ENCODE peak calls at places on chromosome 12, in eight cellular contexts. M, L, U, T, J, X, B and Q are unnamed samples.

GRCh38 chr12:14283489-14284144 is 81.9 kb upstream of the ATF7IP start:
- DNase-seq in M (no peak), L (no peak), U (no peak), T (no peak), J (no peak), X (no peak), B (no peak), Q (no peak)

GRCh38 chr12:46494424-46494823 is 121.9 kb upstream of the SLC38A2 start:
- DNase-seq in M (no peak), L (peak; percentile 25), U (no peak), T (no peak), J (no peak), X (no peak), B (peak; percentile 85), Q (no peak)

GRCh38 chr12:4797096-4797495 is 76.9 kb downstream of the GALNT8 start:
- DNase-seq in M (no peak), L (no peak), U (no peak), T (no peak), J (no peak), X (no peak), B (no peak), Q (no peak)

GRCh38 chr12:113609692-113610469 is 138.2 kb upstream of the LHX5 start:
- DNase-seq in M (no peak), L (peak; percentile 86), U (no peak), T (no peak), J (no peak), X (no peak), B (no peak), Q (no peak)

GRCh38 chr12:123271182-123271491 is 519 bp downstream of the CDK2AP1 start:
- DNase-seq in M (peak; percentile 82), L (no peak), U (no peak), T (peak; percentile 76), J (no peak), X (peak; percentile 56), B (peak; percentile 69), Q (peak; percentile 66)

GRCh38 chr12:10716704-10717315 is 6.3 kb downstream of the YBX3 start:
- DNase-seq in M (peak; percentile 86), L (no peak), U (peak; percentile 84), T (peak; percentile 78), J (peak; percentile 75), X (peak; percentile 91), B (peak; percentile 91), Q (peak; percentile 68)

GRCh38 chr12:118102070-118102469 is 1.7 kb downstream of the VSIG10 start:
- DNase-seq in M (no peak), L (no peak), U (no peak), T (peak; percentile 41), J (peak; percentile 46), X (no peak), B (no peak), Q (peak; percentile 30)

GRCh38 chr12:1796515-1797010 is 23.8 kb upstream of the LRTM2 start:
- DNase-seq in M (peak; percentile 63), L (no peak), U (no peak), T (no peak), J (no peak), X (no peak), B (no peak), Q (no peak)

GRCh38 chr12:69688496-69689427 is 10.3 kb downstream of the BEST3 start:
- DNase-seq in M (peak; percentile 40), L (peak; percentile 71), U (peak; percentile 70), T (peak; percentile 29), J (peak; percentile 80), X (peak; percentile 94), B (peak; percentile 91), Q (peak; percentile 51)

GRCh38 chr12:101727098-101727497 is 12.2 kb downstream of the SYCP3 start:
- DNase-seq in M (no peak), L (no peak), U (no peak), T (no peak), J (no peak), X (no peak), B (no peak), Q (no peak)

GRCh38 chr12:75905975-75906374 is 125.6 kb downstream of the PHLDA1 start:
- DNase-seq in M (no peak), L (no peak), U (no peak), T (no peak), J (no peak), X (no peak), B (no peak), Q (no peak)

GRCh38 chr12:125187148-125187733 is 122.0 kb downstream of the AACS start:
- DNase-seq in M (no peak), L (no peak), U (no peak), T (no peak), J (no peak), X (no peak), B (no peak), Q (no peak)

GRCh38 chr12:77104792-77105191 is 39.4 kb upstream of the E2F7 start:
- DNase-seq in M (no peak), L (no peak), U (no peak), T (no peak), J (peak; percentile 39), X (no peak), B (peak; percentile 26), Q (no peak)

GRCh38 chr12:16610743-16611142 is 4.8 kb upstream of the LMO3 start:
- DNase-seq in M (no peak), L (no peak), U (no peak), T (no peak), J (no peak), X (no peak), B (no peak), Q (no peak)

GRCh38 chr12:2311001-2311778 is 258.4 kb downstream of the CACNA1C start:
- DNase-seq in M (no peak), L (no peak), U (peak; percentile 91), T (no peak), J (no peak), X (no peak), B (peak; percentile 27), Q (no peak)

GRCh38 chr12:84150226-84150625 is 762.4 kb downstream of the SLC6A15 start:
- DNase-seq in M (no peak), L (no peak), U (no peak), T (no peak), J (no peak), X (no peak), B (peak; percentile 1), Q (no peak)

GRCh38 chr12:388012-388411 is 1.1 kb downstream of the KDM5A start:
- DNase-seq in M (no peak), L (no peak), U (no peak), T (no peak), J (no peak), X (no peak), B (no peak), Q (no peak)

GRCh38 chr12:27331299-27331926 is 1.2 kb upstream of the BMAL2 start:
- DNase-seq in M (no peak), L (no peak), U (peak; percentile 80), T (no peak), J (peak; percentile 66), X (no peak), B (peak; percentile 89), Q (no peak)

GRCh38 chr12:27332407-27333310 is at the start of gene BMAL2:
- DNase-seq in M (peak; percentile 44), L (no peak), U (no peak), T (peak; percentile 52), J (no peak), X (no peak), B (peak; percentile 57), Q (no peak)

GRCh38 chr12:27331927-27332324 is 710 bp upstream of the BMAL2 start:
- DNase-seq in M (no peak), L (no peak), U (no peak), T (no peak), J (no peak), X (no peak), B (no peak), Q (no peak)

GRCh38 chr12:27333311-27334009 is 824 bp downstream of the BMAL2 start:
- DNase-seq in M (peak; percentile 40), L (no peak), U (no peak), T (peak; percentile 31), J (no peak), X (no peak), B (no peak), Q (no peak)

GRCh38 chr12:27330846-27331245 is 1.8 kb upstream of the BMAL2 start:
- DNase-seq in M (no peak), L (no peak), U (no peak), T (no peak), J (no peak), X (no peak), B (peak; percentile 21), Q (no peak)
- H3K4me3 ChIP-seq in M (no peak overlapping the region), L (no peak overlapping the region), U (no peak overlapping the region), T (no peak overlapping the region), J (no peak overlapping the region), X (no peak overlapping the region), B (no peak overlapping the region), Q (no peak overlapping the region)

GRCh38 chr12:120093336-120093591 is 23.3 kb downstream of the RAB35 start:
- DNase-seq in M (no peak), L (no peak), U (no peak), T (no peak), J (no peak), X (no peak), B (no peak), Q (no peak)

GRCh38 chr12:120092531-120093335 is 23.8 kb downstream of the RAB35 start:
- DNase-seq in M (no peak), L (no peak), U (no peak), T (no peak), J (no peak), X (no peak), B (no peak), Q (no peak)

GRCh38 chr12:120094485-120094884 is 22.1 kb downstream of the RAB35 start:
- DNase-seq in M (no peak), L (no peak), U (no peak), T (no peak), J (no peak), X (no peak), B (no peak), Q (no peak)

GRCh38 chr12:120095356-120096135 is 21.0 kb downstream of the RAB35 start:
- DNase-seq in M (peak; percentile 13), L (no peak), U (no peak), T (no peak), J (no peak), X (no peak), B (no peak), Q (no peak)

GRCh38 chr12:120093592-120094355 is 22.8 kb downstream of the RAB35 start:
- DNase-seq in M (peak; percentile 18), L (no peak), U (no peak), T (no peak), J (no peak), X (no peak), B (no peak), Q (no peak)
- H3K36me3 ChIP-seq in M (peaks cover 17% of the 10 kb centered on the region), L (peaks cover 7% of the 10 kb centered on the region), U (peaks cover 26% of the 10 kb centered on the region), T (peaks cover 16% of the 10 kb centered on the region), J (peaks cover 13% of the 10 kb centered on the region), X (no peaks in the 10 kb centered on the region), B (peaks cover 9% of the 10 kb centered on the region), Q (peaks cover 57% of the 10 kb centered on the region)

DNA sequence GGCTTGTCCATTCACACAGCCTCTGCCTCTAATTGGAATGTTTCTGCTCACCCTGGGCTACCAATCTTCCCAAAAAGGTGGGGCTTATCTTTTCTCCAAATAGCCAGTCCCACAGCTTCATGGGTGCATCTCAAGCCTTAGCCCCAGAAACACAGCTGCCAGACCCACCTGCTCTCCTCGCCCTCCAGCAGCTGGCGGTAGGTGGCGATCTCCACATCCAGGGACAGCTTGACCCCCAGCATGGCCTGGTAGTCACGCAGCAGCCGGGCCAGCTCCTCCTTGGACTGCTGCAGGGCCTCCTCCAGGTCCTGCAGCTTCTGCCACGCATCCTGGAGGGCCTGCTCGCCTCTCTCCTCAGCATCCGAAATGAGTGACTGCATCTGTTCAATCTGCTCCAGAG is 11.1 kb downstream of the KRT77 start:
- DNase-seq in M (no peak), L (no peak), U (no peak), T (no peak), J (no peak), X (no peak), B (no peak), Q (no peak)
- TF ChIP-seq CTCF in M (no peak), L (peak; percentile 71), U (no peak), T (no peak), J (peak; percentile 25), X (no peak), B (peak; percentile 13), Q (no peak)

GRCh38 chr12:71353607-71354006 is 86.0 kb upstream of the LGR5 start:
- DNase-seq in M (no peak), L (no peak), U (no peak), T (no peak), J (no peak), X (no peak), B (no peak), Q (no peak)
- H3K4me3 ChIP-seq in M (no peak overlapping the region), L (no peak overlapping the region), U (no peak overlapping the region), T (no peak overlapping the region), J (no peak overlapping the region), X (no peak overlapping the region), B (no peak overlapping the region), Q (no peak overlapping the region)